ENCODE peak calls at places on chromosomes 11 and 22, in four cellular contexts. F is stimulated activated CD4-positive, alpha-beta T cell treated with anti-CD3 and anti-CD28 coated beads, Interleukin-1b, Interleukin-23, amount 100 ng/mL, for 1 hour; O is choroid plexus epithelial cell; Z is mucosa of descending colon. Q is an unnamed sample.

GRCh38 chr11:47383106-47383505 is 4.8 kb upstream of the SPI1 start:
- DNase-seq in O (no peak), F (no peak), Z (no peak), Q (no peak)

GRCh38 chr11:111779118-111779517 is 12.9 kb upstream of the PPP2R1B start:
- DNase-seq in O (no peak), Z (no peak), F (no peak), Q (no peak)

GRCh38 chr11:69698362-69698761 is 5.5 kb downstream of the FGF19 start:
- DNase-seq in F (no peak), O (no peak), Z (no peak), Q (no peak)

GRCh38 chr22:37996515-37997246 is 12.3 kb upstream of the SOX10 start:
- DNase-seq in Z (peak), F (no peak), O (no peak), Q (no peak)

GRCh38 chr11:1573077-1573846 is 1.2 kb upstream of the DUSP8 start:
- DNase-seq in Z (peak), O (no peak), F (no peak), Q (peak)

GRCh38 chr11:44572884-44573283 is 7.4 kb downstream of the CD82 start:
- DNase-seq in F (no peak), O (no peak), Z (no peak), Q (no peak)

GRCh38 chr22:44317163-44317455 is 4.4 kb upstream of the SHISAL1 start:
- DNase-seq in O (no peak), Z (no peak), F (no peak), Q (no peak)

GRCh38 chr22:46614070-46614931 is 5.9 kb upstream of the GRAMD4 start:
- DNase-seq in F (peak), O (no peak), Z (peak), Q (no peak)

GRCh38 chr11:117303101-117303500 is 12.0 kb downstream of the BACE1-AS start:
- DNase-seq in F (no peak), Z (no peak), O (no peak), Q (no peak)

GRCh38 chr22:23609983-23610781 is 21.9 kb downstream of the DRICH1 start:
- DNase-seq in F (no peak), Z (no peak), O (no peak), Q (no peak)

GRCh38 chr11:119854521-119854920 is 125.5 kb upstream of the NECTIN1 start:
- DNase-seq in F (no peak), O (no peak), Z (peak), Q (no peak)

GRCh38 chr11:68889948-68890446 is 13.6 kb downstream of the MRPL21 start:
- DNase-seq in Z (peak), F (no peak), O (peak), Q (peak)

GRCh38 chr11:77436501-77436900 is 37.4 kb downstream of the PAK1 start:
- DNase-seq in F (no peak), Z (no peak), O (no peak), Q (no peak)

GRCh38 chr22:41542224-41542623 is 2.0 kb downstream of the POLR3H start:
- DNase-seq in F (no peak), Z (no peak), O (no peak), Q (no peak)

GRCh38 chr11:130771708-130772107 is 144.6 kb downstream of the SNX19 start:
- DNase-seq in Z (no peak), O (peak), F (no peak), Q (no peak)